ENCODE peak calls at places on chromosomes 2 and 18, in ten cellular contexts. One of them, this sample, is unnamed.

GRCh38 chr2:169080250-169081035 is 11.1 kb downstream of the DHRS9 start:
- DNase-seq in astrocyte of the cerebellum: no peak
- DNase-seq in HCT116: no peak
- DNase-seq in fibroblast of mammary gland: no peak
- DNase-seq in tibial nerve: no peak
- DNase-seq in DND-41: no peak
- DNase-seq in IMR-90: no peak
- DNase-seq in right lobe of liver: no peak
- DNase-seq in AG04450: no peak
- DNase-seq in tibial artery: no peak
- DNase-seq in this sample: no peak

GRCh38 chr2:12486205-12487118 is 230.3 kb upstream of the TRIB2 start:
- DNase-seq in astrocyte of the cerebellum: no peak
- DNase-seq in DND-41: no peak
- DNase-seq in tibial artery: no peak
- DNase-seq in fibroblast of mammary gland: peak; percentile 30
- DNase-seq in right lobe of liver: no peak
- DNase-seq in HCT116: no peak
- DNase-seq in AG04450: no peak
- DNase-seq in tibial nerve: no peak
- DNase-seq in IMR-90: peak; percentile 69
- DNase-seq in this sample: no peak

GRCh38 chr18:32696376-32696775 is 76.4 kb downstream of the KLHL14 start:
- DNase-seq in tibial artery: no peak
- DNase-seq in IMR-90: no peak
- DNase-seq in tibial nerve: no peak
- DNase-seq in astrocyte of the cerebellum: no peak
- DNase-seq in DND-41: no peak
- DNase-seq in AG04450: no peak
- DNase-seq in right lobe of liver: no peak
- DNase-seq in fibroblast of mammary gland: no peak
- DNase-seq in HCT116: no peak
- DNase-seq in this sample: no peak

GRCh38 chr2:171793691-171794678 is 100.1 kb downstream of the SLC25A12 start:
- DNase-seq in tibial artery: no peak
- DNase-seq in astrocyte of the cerebellum: peak; percentile 39
- DNase-seq in tibial nerve: peak; percentile 13
- DNase-seq in fibroblast of mammary gland: no peak
- DNase-seq in DND-41: no peak
- DNase-seq in AG04450: no peak
- DNase-seq in IMR-90: peak; percentile 6
- DNase-seq in HCT116: no peak
- DNase-seq in right lobe of liver: no peak
- DNase-seq in this sample: no peak

GRCh38 chr18:14086459-14087231 is 45.6 kb downstream of the ZNF519 start:
- DNase-seq in right lobe of liver: no peak
- DNase-seq in HCT116: no peak
- DNase-seq in AG04450: no peak
- DNase-seq in fibroblast of mammary gland: peak; percentile 53
- DNase-seq in IMR-90: peak; percentile 37
- DNase-seq in DND-41: peak; percentile 52
- DNase-seq in tibial artery: no peak
- DNase-seq in tibial nerve: no peak
- DNase-seq in astrocyte of the cerebellum: no peak
- DNase-seq in this sample: no peak

GRCh38 chr2:216391401-216391800 is 19.1 kb upstream of the MARCHF4 start:
- DNase-seq in DND-41: no peak
- DNase-seq in HCT116: no peak
- DNase-seq in tibial nerve: no peak
- DNase-seq in astrocyte of the cerebellum: no peak
- DNase-seq in IMR-90: peak; percentile 19
- DNase-seq in fibroblast of mammary gland: no peak
- DNase-seq in AG04450: no peak
- DNase-seq in tibial artery: no peak
- DNase-seq in right lobe of liver: no peak
- DNase-seq in this sample: no peak

GRCh38 chr2:229660951-229661350 is 53.4 kb downstream of the DNER start:
- DNase-seq in tibial nerve: no peak
- DNase-seq in astrocyte of the cerebellum: no peak
- DNase-seq in AG04450: no peak
- DNase-seq in tibial artery: no peak
- DNase-seq in HCT116: peak; percentile 10
- DNase-seq in right lobe of liver: no peak
- DNase-seq in DND-41: no peak
- DNase-seq in fibroblast of mammary gland: peak; percentile 22
- DNase-seq in IMR-90: no peak
- DNase-seq in this sample: no peak

GRCh38 chr2:61733563-61733962 is 120.3 kb downstream of the FAM161A start:
- DNase-seq in HCT116: no peak
- DNase-seq in DND-41: no peak
- DNase-seq in tibial artery: no peak
- DNase-seq in astrocyte of the cerebellum: no peak
- DNase-seq in tibial nerve: no peak
- DNase-seq in IMR-90: peak; percentile 50
- DNase-seq in fibroblast of mammary gland: no peak
- DNase-seq in right lobe of liver: no peak
- DNase-seq in AG04450: no peak
- DNase-seq in this sample: no peak

GRCh38 chr2:118858485-118859156 is 11.2 kb upstream of the EN1 start:
- DNase-seq in fibroblast of mammary gland: no peak
- DNase-seq in right lobe of liver: no peak
- DNase-seq in tibial artery: no peak
- DNase-seq in astrocyte of the cerebellum: no peak
- DNase-seq in tibial nerve: no peak
- DNase-seq in DND-41: no peak
- DNase-seq in AG04450: no peak
- DNase-seq in HCT116: no peak
- DNase-seq in IMR-90: no peak
- DNase-seq in this sample: no peak

GRCh38 chr2:26567534-26567933 is 73.6 kb downstream of the CIB4 start:
- DNase-seq in tibial nerve: no peak
- DNase-seq in tibial artery: no peak
- DNase-seq in AG04450: no peak
- DNase-seq in right lobe of liver: peak; percentile 1
- DNase-seq in HCT116: no peak
- DNase-seq in fibroblast of mammary gland: no peak
- DNase-seq in astrocyte of the cerebellum: no peak
- DNase-seq in IMR-90: no peak
- DNase-seq in DND-41: no peak
- DNase-seq in this sample: no peak

GRCh38 chr2:159650574-159650973 is 34.2 kb upstream of the BAZ2B start:
- DNase-seq in tibial artery: no peak
- DNase-seq in tibial nerve: no peak
- DNase-seq in astrocyte of the cerebellum: no peak
- DNase-seq in HCT116: no peak
- DNase-seq in DND-41: no peak
- DNase-seq in AG04450: no peak
- DNase-seq in IMR-90: no peak
- DNase-seq in fibroblast of mammary gland: no peak
- DNase-seq in right lobe of liver: no peak
- DNase-seq in this sample: no peak

GRCh38 chr2:205925373-205926337 is 160.3 kb downstream of the INO80D start:
- DNase-seq in fibroblast of mammary gland: peak; percentile 71
- DNase-seq in tibial nerve: peak; percentile 74
- DNase-seq in HCT116: no peak
- DNase-seq in right lobe of liver: peak; percentile 84
- DNase-seq in AG04450: no peak
- DNase-seq in IMR-90: peak; percentile 51
- DNase-seq in DND-41: peak; percentile 52
- DNase-seq in tibial artery: peak; percentile 55
- DNase-seq in astrocyte of the cerebellum: peak; percentile 18
- DNase-seq in this sample: peak; percentile 91

GRCh38 chr2:108637304-108637669 is 82.0 kb upstream of the RANBP2 start:
- DNase-seq in astrocyte of the cerebellum: peak; percentile 37
- DNase-seq in AG04450: no peak
- DNase-seq in HCT116: no peak
- DNase-seq in DND-41: no peak
- DNase-seq in tibial nerve: peak; percentile 26
- DNase-seq in IMR-90: peak; percentile 96
- DNase-seq in tibial artery: peak; percentile 54
- DNase-seq in right lobe of liver: peak; percentile 54
- DNase-seq in fibroblast of mammary gland: peak; percentile 96
- DNase-seq in this sample: no peak

GRCh38 chr2:58970365-58970764 is 729.2 kb upstream of the FANCL start:
- DNase-seq in IMR-90: no peak
- DNase-seq in AG04450: no peak
- DNase-seq in HCT116: no peak
- DNase-seq in fibroblast of mammary gland: no peak
- DNase-seq in right lobe of liver: no peak
- DNase-seq in tibial nerve: no peak
- DNase-seq in tibial artery: no peak
- DNase-seq in astrocyte of the cerebellum: no peak
- DNase-seq in DND-41: no peak
- DNase-seq in this sample: no peak

GRCh38 chr2:185316383-185316782 is 422.2 kb upstream of the FSIP2 start:
- DNase-seq in astrocyte of the cerebellum: no peak
- DNase-seq in IMR-90: no peak
- DNase-seq in tibial artery: no peak
- DNase-seq in tibial nerve: no peak
- DNase-seq in fibroblast of mammary gland: no peak
- DNase-seq in AG04450: no peak
- DNase-seq in DND-41: peak; percentile 5
- DNase-seq in HCT116: no peak
- DNase-seq in right lobe of liver: no peak
- DNase-seq in this sample: no peak

GRCh38 chr18:55539240-55539639 is 48.8 kb downstream of the TCF4 start:
- DNase-seq in HCT116: no peak
- DNase-seq in fibroblast of mammary gland: peak; percentile 66
- DNase-seq in DND-41: no peak
- DNase-seq in AG04450: no peak
- DNase-seq in tibial nerve: no peak
- DNase-seq in astrocyte of the cerebellum: peak; percentile 70
- DNase-seq in tibial artery: no peak
- DNase-seq in right lobe of liver: no peak
- DNase-seq in IMR-90: peak; percentile 16
- DNase-seq in this sample: no peak

GRCh38 chr2:15665067-15665942 is 73.6 kb downstream of the DDX1 start:
- DNase-seq in AG04450: no peak
- DNase-seq in right lobe of liver: no peak
- DNase-seq in HCT116: no peak
- DNase-seq in astrocyte of the cerebellum: no peak
- DNase-seq in DND-41: no peak
- DNase-seq in tibial artery: no peak
- DNase-seq in IMR-90: no peak
- DNase-seq in tibial nerve: no peak
- DNase-seq in fibroblast of mammary gland: no peak
- DNase-seq in this sample: no peak
- TF ChIP-seq CTCF in AG04450: no peak
- TF ChIP-seq CTCF in right lobe of liver: no peak
- TF ChIP-seq CTCF in HCT116: peak; percentile 11
- TF ChIP-seq CTCF in astrocyte of the cerebellum: no peak
- TF ChIP-seq CTCF in DND-41: no peak
- TF ChIP-seq CTCF in tibial artery: no peak
- TF ChIP-seq CTCF in IMR-90: no peak
- TF ChIP-seq CTCF in tibial nerve: no peak
- TF ChIP-seq CTCF in fibroblast of mammary gland: no peak
- TF ChIP-seq CTCF in this sample: no peak

GRCh38 chr2:19086351-19086750 is 272.1 kb downstream of the OSR1 start:
- DNase-seq in DND-41: no peak
- DNase-seq in HCT116: no peak
- DNase-seq in AG04450: no peak
- DNase-seq in IMR-90: no peak
- DNase-seq in tibial nerve: no peak
- DNase-seq in astrocyte of the cerebellum: no peak
- DNase-seq in fibroblast of mammary gland: no peak
- DNase-seq in tibial artery: no peak
- DNase-seq in right lobe of liver: no peak
- DNase-seq in this sample: no peak
- H3K4me3 ChIP-seq in DND-41: no peak overlapping the region
- H3K4me3 ChIP-seq in HCT116: no peak overlapping the region
- H3K4me3 ChIP-seq in AG04450: no peak overlapping the region
- H3K4me3 ChIP-seq in IMR-90: no peak overlapping the region
- H3K4me3 ChIP-seq in tibial nerve: no peak overlapping the region
- H3K4me3 ChIP-seq in astrocyte of the cerebellum: no peak overlapping the region
- H3K4me3 ChIP-seq in fibroblast of mammary gland: no peak overlapping the region
- H3K4me3 ChIP-seq in tibial artery: no peak overlapping the region
- H3K4me3 ChIP-seq in right lobe of liver: no peak overlapping the region
- H3K4me3 ChIP-seq in this sample: no peak overlapping the region

DNA sequence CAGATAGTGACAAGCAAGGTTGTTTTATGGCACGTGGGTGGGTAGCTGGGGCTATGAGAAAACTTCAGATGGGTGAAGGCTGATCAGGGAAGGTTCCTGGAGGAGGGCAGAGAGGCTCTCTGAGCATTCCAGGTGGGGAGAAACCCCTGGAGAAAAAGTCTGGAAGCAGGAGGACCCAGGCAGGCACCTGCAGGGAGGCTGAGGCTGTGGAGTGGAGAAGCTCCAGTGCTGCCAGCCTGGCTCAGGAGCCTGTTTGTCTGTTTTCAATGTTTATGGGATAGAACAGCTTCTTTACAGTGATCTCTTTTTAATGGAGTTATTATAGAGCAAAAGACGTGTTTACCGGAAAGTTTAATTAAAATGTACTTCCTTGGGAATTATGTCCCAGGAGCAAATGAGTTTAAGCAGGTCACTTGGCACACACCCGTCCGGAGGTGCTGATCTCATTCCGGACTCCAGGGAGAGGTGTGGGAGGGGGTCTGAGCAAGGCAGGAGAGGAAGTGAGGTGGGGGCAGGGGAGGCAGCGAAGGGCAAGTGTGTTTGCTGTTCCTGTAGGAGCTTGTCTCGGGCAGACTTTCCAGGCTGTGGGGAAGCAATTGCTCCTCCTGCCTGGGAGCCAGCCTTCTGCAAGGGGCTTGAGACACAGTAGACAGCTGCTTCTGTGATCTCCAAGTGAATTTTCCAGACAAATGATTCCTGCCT is 239.5 kb downstream of the MYCN start:
- DNase-seq in fibroblast of mammary gland: no peak
- DNase-seq in AG04450: no peak
- DNase-seq in HCT116: no peak
- DNase-seq in tibial nerve: no peak
- DNase-seq in right lobe of liver: no peak
- DNase-seq in IMR-90: no peak
- DNase-seq in DND-41: no peak
- DNase-seq in astrocyte of the cerebellum: no peak
- DNase-seq in tibial artery: no peak
- DNase-seq in this sample: no peak
- TF ChIP-seq CTCF in fibroblast of mammary gland: no peak
- TF ChIP-seq CTCF in AG04450: no peak
- TF ChIP-seq CTCF in HCT116: no peak
- TF ChIP-seq CTCF in tibial nerve: no peak
- TF ChIP-seq CTCF in right lobe of liver: no peak
- TF ChIP-seq CTCF in IMR-90: no peak
- TF ChIP-seq CTCF in DND-41: no peak
- TF ChIP-seq CTCF in astrocyte of the cerebellum: no peak
- TF ChIP-seq CTCF in tibial artery: no peak
- TF ChIP-seq CTCF in this sample: no peak

DNA sequence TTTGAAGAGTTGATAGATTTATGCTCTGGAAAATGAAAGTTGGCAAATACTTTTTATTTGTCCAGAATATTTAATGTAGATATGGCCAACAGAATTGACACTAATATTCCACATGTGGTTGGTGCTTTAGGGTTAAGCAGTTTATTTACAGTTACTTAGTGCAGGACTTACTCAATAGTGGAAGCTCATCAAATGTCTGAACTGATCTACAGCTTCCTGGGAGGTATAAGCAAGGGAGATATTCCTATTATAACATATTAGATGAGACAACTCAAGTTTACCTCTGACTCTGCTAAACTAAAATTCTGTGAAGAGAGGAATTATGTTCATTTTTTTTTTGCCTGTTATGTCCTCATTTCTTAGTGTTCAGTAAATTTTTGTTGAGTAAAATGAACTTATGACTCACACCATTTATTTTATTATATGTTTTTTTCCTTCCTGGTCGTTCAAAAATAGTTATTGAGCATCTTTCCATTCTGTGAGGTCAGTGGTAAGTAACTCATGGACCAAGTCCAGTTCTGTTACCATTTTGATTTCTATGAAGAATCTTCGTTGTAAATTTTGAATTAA is 13.6 kb downstream of the ABI2 start:
- DNase-seq in right lobe of liver: no peak
- DNase-seq in astrocyte of the cerebellum: no peak
- DNase-seq in tibial nerve: no peak
- DNase-seq in AG04450: no peak
- DNase-seq in IMR-90: peak; percentile 40
- DNase-seq in DND-41: no peak
- DNase-seq in tibial artery: no peak
- DNase-seq in HCT116: no peak
- DNase-seq in fibroblast of mammary gland: peak; percentile 12
- DNase-seq in this sample: no peak
- H3K4me3 ChIP-seq in right lobe of liver: no peak overlapping the region
- H3K4me3 ChIP-seq in astrocyte of the cerebellum: no peak overlapping the region
- H3K4me3 ChIP-seq in tibial nerve: no peak overlapping the region
- H3K4me3 ChIP-seq in AG04450: no peak overlapping the region
- H3K4me3 ChIP-seq in IMR-90: no peak overlapping the region
- H3K4me3 ChIP-seq in DND-41: no peak overlapping the region
- H3K4me3 ChIP-seq in tibial artery: no peak overlapping the region
- H3K4me3 ChIP-seq in HCT116: no peak overlapping the region
- H3K4me3 ChIP-seq in fibroblast of mammary gland: no peak overlapping the region
- H3K4me3 ChIP-seq in this sample: no peak overlapping the region